ENCODE peak calls at places on chromosomes 12 and 14, in ten cellular contexts. One of them, this sample, is unnamed.

GRCh38 chr12:118680361-118680963 is 300.9 kb upstream of the SRRM4 start:
- DNase-seq in GM06990: no peak
- DNase-seq in K562: peak
- DNase-seq in body of pancreas: peak
- DNase-seq in mesothelial cell of epicardium: no peak
- DNase-seq in fibroblast of mammary gland: no peak
- DNase-seq in cardiac fibroblast: no peak
- DNase-seq in cardiac muscle cell: no peak
- DNase-seq in lower leg skin: no peak
- DNase-seq in activated T-helper 1 cell treated with anti-CD3 and anti-CD28 coated beads, Interleukin-12 subunit alpha, Interleukin-12 subunit beta, Interleukin-2, Interleukin-4 antibody, amounts not matched to agents 30 ng/mL and 10 ng/mL and 1 ng/mL, durations not matched to agents 14 hours and 24 hours and 36 hours: no peak
- DNase-seq in this sample: no peak

GRCh38 chr14:80213602-80214001 is 2.3 kb upstream of the DIO2 start:
- DNase-seq in K562: peak
- DNase-seq in body of pancreas: peak
- DNase-seq in cardiac fibroblast: peak
- DNase-seq in mesothelial cell of epicardium: no peak
- DNase-seq in activated T-helper 1 cell treated with anti-CD3 and anti-CD28 coated beads, Interleukin-12 subunit alpha, Interleukin-12 subunit beta, Interleukin-2, Interleukin-4 antibody, amounts not matched to agents 30 ng/mL and 10 ng/mL and 1 ng/mL, durations not matched to agents 14 hours and 24 hours and 36 hours: no peak
- DNase-seq in fibroblast of mammary gland: peak
- DNase-seq in lower leg skin: no peak
- DNase-seq in cardiac muscle cell: peak
- DNase-seq in GM06990: no peak
- DNase-seq in this sample: peak

GRCh38 chr14:100282766-100283419 is 23.4 kb downstream of the SLC25A29 start:
- DNase-seq in body of pancreas: no peak
- DNase-seq in cardiac muscle cell: peak
- DNase-seq in lower leg skin: no peak
- DNase-seq in mesothelial cell of epicardium: no peak
- DNase-seq in K562: no peak
- DNase-seq in fibroblast of mammary gland: no peak
- DNase-seq in activated T-helper 1 cell treated with anti-CD3 and anti-CD28 coated beads, Interleukin-12 subunit alpha, Interleukin-12 subunit beta, Interleukin-2, Interleukin-4 antibody, amounts not matched to agents 30 ng/mL and 10 ng/mL and 1 ng/mL, durations not matched to agents 14 hours and 24 hours and 36 hours: no peak
- DNase-seq in cardiac fibroblast: no peak
- DNase-seq in GM06990: no peak
- DNase-seq in this sample: no peak

GRCh38 chr14:73935666-73936065 is 14.2 kb downstream of the FAM161B start:
- DNase-seq in body of pancreas: no peak
- DNase-seq in mesothelial cell of epicardium: no peak
- DNase-seq in fibroblast of mammary gland: peak
- DNase-seq in lower leg skin: no peak
- DNase-seq in activated T-helper 1 cell treated with anti-CD3 and anti-CD28 coated beads, Interleukin-12 subunit alpha, Interleukin-12 subunit beta, Interleukin-2, Interleukin-4 antibody, amounts not matched to agents 30 ng/mL and 10 ng/mL and 1 ng/mL, durations not matched to agents 14 hours and 24 hours and 36 hours: no peak
- DNase-seq in K562: no peak
- DNase-seq in cardiac fibroblast: peak
- DNase-seq in cardiac muscle cell: no peak
- DNase-seq in GM06990: no peak
- DNase-seq in this sample: no peak

GRCh38 chr12:95201056-95201670 is 16.1 kb downstream of the FGD6 start:
- DNase-seq in fibroblast of mammary gland: peak
- DNase-seq in body of pancreas: no peak
- DNase-seq in lower leg skin: no peak
- DNase-seq in GM06990: no peak
- DNase-seq in cardiac muscle cell: no peak
- DNase-seq in mesothelial cell of epicardium: no peak
- DNase-seq in activated T-helper 1 cell treated with anti-CD3 and anti-CD28 coated beads, Interleukin-12 subunit alpha, Interleukin-12 subunit beta, Interleukin-2, Interleukin-4 antibody, amounts not matched to agents 30 ng/mL and 10 ng/mL and 1 ng/mL, durations not matched to agents 14 hours and 24 hours and 36 hours: no peak
- DNase-seq in K562: no peak
- DNase-seq in cardiac fibroblast: peak
- DNase-seq in this sample: no peak

GRCh38 chr12:66708704-66709443 is 30.0 kb upstream of the GRIP1 start:
- DNase-seq in lower leg skin: no peak
- DNase-seq in mesothelial cell of epicardium: no peak
- DNase-seq in K562: no peak
- DNase-seq in fibroblast of mammary gland: peak
- DNase-seq in cardiac fibroblast: peak
- DNase-seq in body of pancreas: no peak
- DNase-seq in cardiac muscle cell: no peak
- DNase-seq in GM06990: no peak
- DNase-seq in activated T-helper 1 cell treated with anti-CD3 and anti-CD28 coated beads, Interleukin-12 subunit alpha, Interleukin-12 subunit beta, Interleukin-2, Interleukin-4 antibody, amounts not matched to agents 30 ng/mL and 10 ng/mL and 1 ng/mL, durations not matched to agents 14 hours and 24 hours and 36 hours: no peak
- DNase-seq in this sample: no peak

GRCh38 chr12:51941011-51941561 is 10.4 kb upstream of the ACVR1B start:
- DNase-seq in cardiac fibroblast: peak
- DNase-seq in lower leg skin: no peak
- DNase-seq in fibroblast of mammary gland: peak
- DNase-seq in mesothelial cell of epicardium: no peak
- DNase-seq in cardiac muscle cell: peak
- DNase-seq in GM06990: no peak
- DNase-seq in activated T-helper 1 cell treated with anti-CD3 and anti-CD28 coated beads, Interleukin-12 subunit alpha, Interleukin-12 subunit beta, Interleukin-2, Interleukin-4 antibody, amounts not matched to agents 30 ng/mL and 10 ng/mL and 1 ng/mL, durations not matched to agents 14 hours and 24 hours and 36 hours: no peak
- DNase-seq in body of pancreas: no peak
- DNase-seq in K562: no peak
- DNase-seq in this sample: no peak

GRCh38 chr12:6457220-6457945 is 5.5 kb downstream of the TAPBPL start:
- DNase-seq in fibroblast of mammary gland: no peak
- DNase-seq in lower leg skin: no peak
- DNase-seq in cardiac fibroblast: no peak
- DNase-seq in mesothelial cell of epicardium: no peak
- DNase-seq in activated T-helper 1 cell treated with anti-CD3 and anti-CD28 coated beads, Interleukin-12 subunit alpha, Interleukin-12 subunit beta, Interleukin-2, Interleukin-4 antibody, amounts not matched to agents 30 ng/mL and 10 ng/mL and 1 ng/mL, durations not matched to agents 14 hours and 24 hours and 36 hours: no peak
- DNase-seq in body of pancreas: no peak
- DNase-seq in cardiac muscle cell: no peak
- DNase-seq in GM06990: no peak
- DNase-seq in K562: no peak
- DNase-seq in this sample: no peak

GRCh38 chr14:103258211-103258610 is 75.8 kb upstream of the EIF5 start:
- DNase-seq in activated T-helper 1 cell treated with anti-CD3 and anti-CD28 coated beads, Interleukin-12 subunit alpha, Interleukin-12 subunit beta, Interleukin-2, Interleukin-4 antibody, amounts not matched to agents 30 ng/mL and 10 ng/mL and 1 ng/mL, durations not matched to agents 14 hours and 24 hours and 36 hours: no peak
- DNase-seq in K562: no peak
- DNase-seq in cardiac muscle cell: no peak
- DNase-seq in lower leg skin: no peak
- DNase-seq in fibroblast of mammary gland: no peak
- DNase-seq in GM06990: no peak
- DNase-seq in mesothelial cell of epicardium: no peak
- DNase-seq in cardiac fibroblast: no peak
- DNase-seq in body of pancreas: no peak
- DNase-seq in this sample: no peak

GRCh38 chr12:92425152-92425551 is 277.6 kb upstream of the PLEKHG7 start:
- DNase-seq in fibroblast of mammary gland: no peak
- DNase-seq in body of pancreas: no peak
- DNase-seq in cardiac muscle cell: no peak
- DNase-seq in mesothelial cell of epicardium: no peak
- DNase-seq in GM06990: no peak
- DNase-seq in cardiac fibroblast: no peak
- DNase-seq in activated T-helper 1 cell treated with anti-CD3 and anti-CD28 coated beads, Interleukin-12 subunit alpha, Interleukin-12 subunit beta, Interleukin-2, Interleukin-4 antibody, amounts not matched to agents 30 ng/mL and 10 ng/mL and 1 ng/mL, durations not matched to agents 14 hours and 24 hours and 36 hours: no peak
- DNase-seq in K562: no peak
- DNase-seq in lower leg skin: no peak
- DNase-seq in this sample: no peak

GRCh38 chr14:99038401-99038800 is 233.6 kb downstream of the BCL11B start:
- DNase-seq in lower leg skin: no peak
- DNase-seq in mesothelial cell of epicardium: no peak
- DNase-seq in body of pancreas: no peak
- DNase-seq in activated T-helper 1 cell treated with anti-CD3 and anti-CD28 coated beads, Interleukin-12 subunit alpha, Interleukin-12 subunit beta, Interleukin-2, Interleukin-4 antibody, amounts not matched to agents 30 ng/mL and 10 ng/mL and 1 ng/mL, durations not matched to agents 14 hours and 24 hours and 36 hours: no peak
- DNase-seq in GM06990: no peak
- DNase-seq in cardiac muscle cell: no peak
- DNase-seq in K562: no peak
- DNase-seq in cardiac fibroblast: no peak
- DNase-seq in fibroblast of mammary gland: peak
- DNase-seq in this sample: no peak

GRCh38 chr14:60656755-60657608 is 7.7 kb upstream of the SIX1 start:
- DNase-seq in fibroblast of mammary gland: peak
- DNase-seq in mesothelial cell of epicardium: peak
- DNase-seq in lower leg skin: no peak
- DNase-seq in activated T-helper 1 cell treated with anti-CD3 and anti-CD28 coated beads, Interleukin-12 subunit alpha, Interleukin-12 subunit beta, Interleukin-2, Interleukin-4 antibody, amounts not matched to agents 30 ng/mL and 10 ng/mL and 1 ng/mL, durations not matched to agents 14 hours and 24 hours and 36 hours: peak
- DNase-seq in K562: peak
- DNase-seq in GM06990: peak
- DNase-seq in cardiac muscle cell: peak
- DNase-seq in body of pancreas: peak
- DNase-seq in cardiac fibroblast: peak
- DNase-seq in this sample: peak

GRCh38 chr14:30885840-30886740 is 11.7 kb downstream of the COCH start:
- DNase-seq in lower leg skin: no peak
- DNase-seq in mesothelial cell of epicardium: no peak
- DNase-seq in activated T-helper 1 cell treated with anti-CD3 and anti-CD28 coated beads, Interleukin-12 subunit alpha, Interleukin-12 subunit beta, Interleukin-2, Interleukin-4 antibody, amounts not matched to agents 30 ng/mL and 10 ng/mL and 1 ng/mL, durations not matched to agents 14 hours and 24 hours and 36 hours: no peak
- DNase-seq in fibroblast of mammary gland: no peak
- DNase-seq in cardiac fibroblast: no peak
- DNase-seq in cardiac muscle cell: no peak
- DNase-seq in GM06990: no peak
- DNase-seq in K562: no peak
- DNase-seq in body of pancreas: no peak
- DNase-seq in this sample: no peak

GRCh38 chr14:53510281-53510912 is 357.3 kb upstream of the DDHD1 start:
- DNase-seq in activated T-helper 1 cell treated with anti-CD3 and anti-CD28 coated beads, Interleukin-12 subunit alpha, Interleukin-12 subunit beta, Interleukin-2, Interleukin-4 antibody, amounts not matched to agents 30 ng/mL and 10 ng/mL and 1 ng/mL, durations not matched to agents 14 hours and 24 hours and 36 hours: no peak
- DNase-seq in K562: no peak
- DNase-seq in mesothelial cell of epicardium: no peak
- DNase-seq in cardiac muscle cell: no peak
- DNase-seq in lower leg skin: no peak
- DNase-seq in body of pancreas: no peak
- DNase-seq in cardiac fibroblast: no peak
- DNase-seq in GM06990: no peak
- DNase-seq in fibroblast of mammary gland: peak
- DNase-seq in this sample: no peak

GRCh38 chr12:58302487-58303011 is 361.2 kb downstream of the ATP23 start:
- DNase-seq in fibroblast of mammary gland: no peak
- DNase-seq in K562: no peak
- DNase-seq in cardiac fibroblast: no peak
- DNase-seq in body of pancreas: peak
- DNase-seq in mesothelial cell of epicardium: no peak
- DNase-seq in cardiac muscle cell: no peak
- DNase-seq in GM06990: no peak
- DNase-seq in activated T-helper 1 cell treated with anti-CD3 and anti-CD28 coated beads, Interleukin-12 subunit alpha, Interleukin-12 subunit beta, Interleukin-2, Interleukin-4 antibody, amounts not matched to agents 30 ng/mL and 10 ng/mL and 1 ng/mL, durations not matched to agents 14 hours and 24 hours and 36 hours: no peak
- DNase-seq in lower leg skin: no peak
- DNase-seq in this sample: no peak

GRCh38 chr14:26394114-26394855 is 203.5 kb downstream of the NOVA1 start:
- DNase-seq in fibroblast of mammary gland: peak
- DNase-seq in cardiac fibroblast: peak
- DNase-seq in GM06990: no peak
- DNase-seq in activated T-helper 1 cell treated with anti-CD3 and anti-CD28 coated beads, Interleukin-12 subunit alpha, Interleukin-12 subunit beta, Interleukin-2, Interleukin-4 antibody, amounts not matched to agents 30 ng/mL and 10 ng/mL and 1 ng/mL, durations not matched to agents 14 hours and 24 hours and 36 hours: no peak
- DNase-seq in K562: no peak
- DNase-seq in body of pancreas: peak
- DNase-seq in lower leg skin: no peak
- DNase-seq in mesothelial cell of epicardium: peak
- DNase-seq in cardiac muscle cell: peak
- DNase-seq in this sample: no peak

GRCh38 chr14:57611555-57612075 is 118.0 kb upstream of the CCDC198 start:
- DNase-seq in body of pancreas: no peak
- DNase-seq in mesothelial cell of epicardium: no peak
- DNase-seq in lower leg skin: no peak
- DNase-seq in K562: no peak
- DNase-seq in activated T-helper 1 cell treated with anti-CD3 and anti-CD28 coated beads, Interleukin-12 subunit alpha, Interleukin-12 subunit beta, Interleukin-2, Interleukin-4 antibody, amounts not matched to agents 30 ng/mL and 10 ng/mL and 1 ng/mL, durations not matched to agents 14 hours and 24 hours and 36 hours: no peak
- DNase-seq in cardiac fibroblast: no peak
- DNase-seq in GM06990: no peak
- DNase-seq in fibroblast of mammary gland: no peak
- DNase-seq in cardiac muscle cell: no peak
- DNase-seq in this sample: no peak

GRCh38 chr14:87934185-87934584 is 58.8 kb downstream of the GALC start:
- DNase-seq in lower leg skin: no peak
- DNase-seq in cardiac muscle cell: no peak
- DNase-seq in GM06990: no peak
- DNase-seq in body of pancreas: no peak
- DNase-seq in fibroblast of mammary gland: peak
- DNase-seq in K562: no peak
- DNase-seq in activated T-helper 1 cell treated with anti-CD3 and anti-CD28 coated beads, Interleukin-12 subunit alpha, Interleukin-12 subunit beta, Interleukin-2, Interleukin-4 antibody, amounts not matched to agents 30 ng/mL and 10 ng/mL and 1 ng/mL, durations not matched to agents 14 hours and 24 hours and 36 hours: no peak
- DNase-seq in cardiac fibroblast: peak
- DNase-seq in mesothelial cell of epicardium: no peak
- DNase-seq in this sample: no peak

GRCh38 chr12:104653730-104654328 is 197.1 kb downstream of the CHST11 start:
- DNase-seq in body of pancreas: no peak
- DNase-seq in fibroblast of mammary gland: no peak
- DNase-seq in GM06990: no peak
- DNase-seq in K562: peak
- DNase-seq in cardiac muscle cell: no peak
- DNase-seq in lower leg skin: no peak
- DNase-seq in activated T-helper 1 cell treated with anti-CD3 and anti-CD28 coated beads, Interleukin-12 subunit alpha, Interleukin-12 subunit beta, Interleukin-2, Interleukin-4 antibody, amounts not matched to agents 30 ng/mL and 10 ng/mL and 1 ng/mL, durations not matched to agents 14 hours and 24 hours and 36 hours: no peak
- DNase-seq in mesothelial cell of epicardium: no peak
- DNase-seq in cardiac fibroblast: no peak
- DNase-seq in this sample: peak

GRCh38 chr12:42586268-42586667 is 3.3 kb downstream of the PRICKLE1 start:
- DNase-seq in fibroblast of mammary gland: no peak
- DNase-seq in lower leg skin: no peak
- DNase-seq in cardiac fibroblast: no peak
- DNase-seq in mesothelial cell of epicardium: no peak
- DNase-seq in K562: no peak
- DNase-seq in GM06990: no peak
- DNase-seq in cardiac muscle cell: no peak
- DNase-seq in activated T-helper 1 cell treated with anti-CD3 and anti-CD28 coated beads, Interleukin-12 subunit alpha, Interleukin-12 subunit beta, Interleukin-2, Interleukin-4 antibody, amounts not matched to agents 30 ng/mL and 10 ng/mL and 1 ng/mL, durations not matched to agents 14 hours and 24 hours and 36 hours: no peak
- DNase-seq in body of pancreas: no peak
- DNase-seq in this sample: no peak

GRCh38 chr12:79725987-79726386 is 35.2 kb upstream of the PAWR start:
- DNase-seq in activated T-helper 1 cell treated with anti-CD3 and anti-CD28 coated beads, Interleukin-12 subunit alpha, Interleukin-12 subunit beta, Interleukin-2, Interleukin-4 antibody, amounts not matched to agents 30 ng/mL and 10 ng/mL and 1 ng/mL, durations not matched to agents 14 hours and 24 hours and 36 hours: no peak
- DNase-seq in mesothelial cell of epicardium: no peak
- DNase-seq in fibroblast of mammary gland: peak
- DNase-seq in cardiac muscle cell: no peak
- DNase-seq in K562: no peak
- DNase-seq in body of pancreas: no peak
- DNase-seq in cardiac fibroblast: peak
- DNase-seq in lower leg skin: no peak
- DNase-seq in GM06990: no peak
- DNase-seq in this sample: no peak

GRCh38 chr12:80040075-80040738 is 59.1 kb upstream of the OTOGL start:
- DNase-seq in body of pancreas: no peak
- DNase-seq in cardiac fibroblast: peak
- DNase-seq in K562: peak
- DNase-seq in cardiac muscle cell: no peak
- DNase-seq in activated T-helper 1 cell treated with anti-CD3 and anti-CD28 coated beads, Interleukin-12 subunit alpha, Interleukin-12 subunit beta, Interleukin-2, Interleukin-4 antibody, amounts not matched to agents 30 ng/mL and 10 ng/mL and 1 ng/mL, durations not matched to agents 14 hours and 24 hours and 36 hours: no peak
- DNase-seq in fibroblast of mammary gland: peak
- DNase-seq in lower leg skin: no peak
- DNase-seq in GM06990: no peak
- DNase-seq in mesothelial cell of epicardium: no peak
- DNase-seq in this sample: no peak

GRCh38 chr14:74945852-74946658 is 9.3 kb downstream of the PGF start:
- DNase-seq in lower leg skin: peak
- DNase-seq in mesothelial cell of epicardium: peak
- DNase-seq in GM06990: no peak
- DNase-seq in body of pancreas: peak
- DNase-seq in cardiac muscle cell: peak
- DNase-seq in activated T-helper 1 cell treated with anti-CD3 and anti-CD28 coated beads, Interleukin-12 subunit alpha, Interleukin-12 subunit beta, Interleukin-2, Interleukin-4 antibody, amounts not matched to agents 30 ng/mL and 10 ng/mL and 1 ng/mL, durations not matched to agents 14 hours and 24 hours and 36 hours: peak
- DNase-seq in K562: peak
- DNase-seq in cardiac fibroblast: peak
- DNase-seq in fibroblast of mammary gland: peak
- DNase-seq in this sample: no peak

GRCh38 chr12:132300789-132301722 is 28.3 kb downstream of the GALNT9 start:
- DNase-seq in activated T-helper 1 cell treated with anti-CD3 and anti-CD28 coated beads, Interleukin-12 subunit alpha, Interleukin-12 subunit beta, Interleukin-2, Interleukin-4 antibody, amounts not matched to agents 30 ng/mL and 10 ng/mL and 1 ng/mL, durations not matched to agents 14 hours and 24 hours and 36 hours: no peak
- DNase-seq in lower leg skin: no peak
- DNase-seq in cardiac muscle cell: no peak
- DNase-seq in GM06990: no peak
- DNase-seq in cardiac fibroblast: no peak
- DNase-seq in mesothelial cell of epicardium: no peak
- DNase-seq in fibroblast of mammary gland: no peak
- DNase-seq in body of pancreas: no peak
- DNase-seq in K562: no peak
- DNase-seq in this sample: no peak

This sample was measured in GM12864.